ENCODE peak calls at places on chromosome 11, in nine cellular contexts. X is body of pancreas, J is adrenal gland, Z is spleen, P is IMR-90, L is stomach, A is testis, O is heart right ventricle, N is fibroblast of lung. B is an unnamed sample.

GRCh38 chr11:100240051-100240450 is 447.0 kb upstream of the ARHGAP42 start:
- DNase-seq in L (no peak), Z (no peak), X (no peak), P (no peak), O (no peak), N (no peak), A (no peak), J (no peak), B (no peak)

GRCh38 chr11:127506647-127507046 is 506.1 kb upstream of the KIRREL3 start:
- DNase-seq in Z (no peak), J (no peak), O (no peak), L (no peak), P (no peak), N (no peak), A (no peak), X (no peak), B (no peak)

GRCh38 chr11:10488121-10488580 is 33.1 kb downstream of the AMPD3 start:
- DNase-seq in O (no peak), J (peak; percentile 13), Z (no peak), P (peak; percentile 11), A (peak; percentile 2), L (peak; percentile 45), N (no peak), X (no peak), B (peak; percentile 99)

GRCh38 chr11:68354181-68354872 is 41.9 kb downstream of the LRP5 start:
- DNase-seq in L (peak; percentile 94), O (peak; percentile 85), X (peak; percentile 88), P (peak; percentile 89), J (peak; percentile 91), Z (no peak), N (peak; percentile 92), A (peak; percentile 66), B (peak; percentile 75)

GRCh38 chr11:113397212-113397611 is 9.6 kb downstream of the ANKK1 start:
- DNase-seq in N (no peak), A (no peak), X (no peak), P (no peak), J (no peak), O (no peak), Z (peak; percentile 67), L (no peak), B (no peak)

GRCh38 chr11:102223859-102224258 is 93.4 kb upstream of the BIRC3 start:
- DNase-seq in A (no peak), X (no peak), O (no peak), J (no peak), Z (no peak), L (no peak), N (peak; percentile 59), P (peak; percentile 42), B (peak; percentile 99)

GRCh38 chr11:68373189-68373809 is 60.9 kb downstream of the LRP5 start:
- DNase-seq in O (peak; percentile 56), Z (no peak), N (peak; percentile 72), P (peak; percentile 61), L (no peak), J (no peak), A (peak; percentile 34), X (no peak), B (no peak)

GRCh38 chr11:126082251-126083109 is 19.8 kb upstream of the CDON start:
- DNase-seq in N (no peak), X (no peak), O (no peak), P (no peak), J (no peak), L (no peak), Z (no peak), A (no peak), B (no peak)

GRCh38 chr11:59188954-59189353 is 17.0 kb downstream of the DTX4 start:
- DNase-seq in X (no peak), N (no peak), L (no peak), J (no peak), A (no peak), O (no peak), Z (no peak), P (no peak), B (no peak)

GRCh38 chr11:59186130-59186594 is 14.2 kb downstream of the DTX4 start:
- DNase-seq in N (no peak), J (no peak), Z (no peak), A (peak; percentile 43), L (peak; percentile 73), X (peak; percentile 75), P (no peak), O (peak; percentile 29), B (no peak)

GRCh38 chr11:59187587-59187986 is 15.7 kb downstream of the DTX4 start:
- DNase-seq in O (peak; percentile 65), Z (no peak), N (peak; percentile 81), X (no peak), P (peak; percentile 54), J (no peak), A (no peak), L (peak; percentile 55), B (no peak)

GRCh38 chr11:59185412-59185811 is 13.5 kb downstream of the DTX4 start:
- DNase-seq in O (no peak), A (no peak), Z (no peak), J (no peak), L (no peak), N (peak; percentile 41), P (no peak), X (no peak), B (no peak)

GRCh38 chr11:59187020-59187419 is 15.1 kb downstream of the DTX4 start:
- DNase-seq in O (no peak), J (no peak), L (no peak), A (no peak), Z (no peak), X (no peak), N (no peak), P (no peak), B (no peak)
- H3K27me3 ChIP-seq in O (no peaks in the 10 kb centered on the region), J (no peaks in the 10 kb centered on the region), L (no peaks in the 10 kb centered on the region), A (no peaks in the 10 kb centered on the region), Z (no peaks in the 10 kb centered on the region), X (no peaks in the 10 kb centered on the region), N (no peaks in the 10 kb centered on the region), P (no peaks in the 10 kb centered on the region), B (no peaks in the 10 kb centered on the region)

GRCh38 chr11:103636232-103636631 is 400.2 kb upstream of the DDI1 start:
- DNase-seq in Z (no peak), A (no peak), O (no peak), L (no peak), X (no peak), P (no peak), J (no peak), N (no peak), B (no peak)

GRCh38 chr11:103637250-103637649 is 399.2 kb upstream of the DDI1 start:
- DNase-seq in O (no peak), P (peak; percentile 55), N (no peak), J (no peak), L (no peak), X (no peak), Z (no peak), A (no peak), B (peak; percentile 45)

GRCh38 chr11:103633819-103634590 is 402.4 kb upstream of the DDI1 start:
- DNase-seq in O (no peak), P (no peak), J (no peak), X (no peak), A (no peak), N (no peak), L (no peak), Z (no peak), B (no peak)

GRCh38 chr11:103631841-103632240 is 404.6 kb upstream of the DDI1 start:
- DNase-seq in L (no peak), Z (no peak), A (no peak), J (no peak), X (no peak), O (no peak), N (peak; percentile 56), P (no peak), B (no peak)

DNA sequence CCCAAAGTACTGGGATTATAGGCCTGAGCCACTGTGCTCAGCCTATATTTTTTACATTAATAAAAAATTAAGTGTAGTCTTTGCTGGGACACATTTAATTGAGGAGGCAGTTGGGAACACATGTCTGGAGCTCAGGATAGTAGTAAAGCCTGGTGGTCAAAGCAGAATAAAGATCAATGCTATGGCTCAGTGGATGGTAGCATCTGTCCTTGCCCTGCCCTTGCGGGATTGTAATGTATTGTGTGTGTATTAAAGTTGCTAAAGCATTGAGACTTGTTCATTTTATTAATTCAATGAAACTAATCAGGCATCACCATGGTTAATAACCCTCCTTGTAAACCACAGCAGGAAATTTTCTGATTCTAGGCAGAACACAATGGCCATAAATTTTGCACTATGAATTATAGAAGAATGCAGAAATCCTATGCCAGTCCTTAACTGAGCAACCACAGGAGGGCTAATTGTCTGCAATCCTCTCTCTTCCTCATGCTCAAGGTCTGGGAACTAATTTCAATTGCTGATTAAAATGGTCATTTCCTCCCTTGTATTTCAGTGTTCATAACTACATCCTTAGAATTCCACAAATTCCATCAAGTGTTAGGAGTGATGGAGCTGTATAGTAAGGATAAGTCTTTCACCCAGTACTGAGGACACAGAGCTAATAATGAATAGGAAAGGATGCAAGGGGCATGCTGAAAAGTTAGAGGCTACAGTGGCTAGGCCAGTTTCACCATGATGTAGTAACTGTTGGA is 403.2 kb upstream of the DDI1 start:
- DNase-seq in X (no peak), A (no peak), P (peak; percentile 59), L (no peak), J (no peak), O (no peak), N (peak; percentile 17), Z (no peak), B (no peak)
- TF ChIP-seq CTCF in X (no peak), A (no peak), P (no peak), L (no peak), J (no peak), O (no peak), N (no peak), Z (no peak), B (no peak)

DNA sequence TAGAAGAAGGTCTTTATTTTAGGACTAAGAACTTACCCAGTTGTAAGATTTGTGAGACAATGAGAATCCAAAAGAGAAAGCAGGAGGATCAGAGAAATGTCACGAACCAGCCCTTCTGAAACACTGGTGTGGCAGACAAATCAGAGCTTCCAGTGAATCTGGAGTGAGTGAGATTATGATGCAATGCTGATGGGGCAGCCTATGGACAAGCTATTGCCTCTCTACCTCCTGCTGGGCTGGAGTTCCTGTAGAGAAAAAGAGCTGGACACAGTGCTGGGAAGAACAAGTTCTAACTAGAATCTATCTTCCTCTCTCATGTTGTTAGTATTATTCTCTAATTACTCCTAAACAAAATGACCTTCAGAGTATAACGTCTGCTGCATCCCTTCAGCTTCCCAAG is 12.0 kb upstream of the ANO3 start:
- DNase-seq in Z (no peak), L (no peak), N (peak; percentile 48), P (no peak), J (no peak), X (no peak), A (no peak), O (no peak), B (peak; percentile 22)
- H3K4me1 ChIP-seq in Z (no peaks in the 10 kb centered on the region), L (no peaks in the 10 kb centered on the region), N (no peaks in the 10 kb centered on the region), P (no peaks in the 10 kb centered on the region), J (no peaks in the 10 kb centered on the region), X (peaks cover 12% of the 10 kb centered on the region), A (no peaks in the 10 kb centered on the region), O (no peaks in the 10 kb centered on the region), B (no peaks in the 10 kb centered on the region)

GRCh38 chr11:20670932-20671403 is 1.6 kb downstream of the NELL1 start:
- DNase-seq in L (no peak), J (no peak), A (no peak), N (no peak), X (no peak), O (no peak), P (no peak), Z (no peak), B (no peak)

GRCh38 chr11:20668410-20668809 is 976 bp upstream of the NELL1 start:
- DNase-seq in J (no peak), P (no peak), A (no peak), O (no peak), L (no peak), Z (no peak), X (no peak), N (no peak), B (no peak)

GRCh38 chr11:20671856-20672546 is 2.6 kb downstream of the NELL1 start:
- DNase-seq in P (no peak), O (no peak), Z (no peak), X (no peak), J (no peak), L (no peak), N (no peak), A (no peak), B (no peak)

GRCh38 chr11:20668844-20669832 is at the start of gene NELL1:
- DNase-seq in N (no peak), L (no peak), Z (no peak), X (peak; percentile 18), J (no peak), A (no peak), O (no peak), P (no peak), B (no peak)

DNA sequence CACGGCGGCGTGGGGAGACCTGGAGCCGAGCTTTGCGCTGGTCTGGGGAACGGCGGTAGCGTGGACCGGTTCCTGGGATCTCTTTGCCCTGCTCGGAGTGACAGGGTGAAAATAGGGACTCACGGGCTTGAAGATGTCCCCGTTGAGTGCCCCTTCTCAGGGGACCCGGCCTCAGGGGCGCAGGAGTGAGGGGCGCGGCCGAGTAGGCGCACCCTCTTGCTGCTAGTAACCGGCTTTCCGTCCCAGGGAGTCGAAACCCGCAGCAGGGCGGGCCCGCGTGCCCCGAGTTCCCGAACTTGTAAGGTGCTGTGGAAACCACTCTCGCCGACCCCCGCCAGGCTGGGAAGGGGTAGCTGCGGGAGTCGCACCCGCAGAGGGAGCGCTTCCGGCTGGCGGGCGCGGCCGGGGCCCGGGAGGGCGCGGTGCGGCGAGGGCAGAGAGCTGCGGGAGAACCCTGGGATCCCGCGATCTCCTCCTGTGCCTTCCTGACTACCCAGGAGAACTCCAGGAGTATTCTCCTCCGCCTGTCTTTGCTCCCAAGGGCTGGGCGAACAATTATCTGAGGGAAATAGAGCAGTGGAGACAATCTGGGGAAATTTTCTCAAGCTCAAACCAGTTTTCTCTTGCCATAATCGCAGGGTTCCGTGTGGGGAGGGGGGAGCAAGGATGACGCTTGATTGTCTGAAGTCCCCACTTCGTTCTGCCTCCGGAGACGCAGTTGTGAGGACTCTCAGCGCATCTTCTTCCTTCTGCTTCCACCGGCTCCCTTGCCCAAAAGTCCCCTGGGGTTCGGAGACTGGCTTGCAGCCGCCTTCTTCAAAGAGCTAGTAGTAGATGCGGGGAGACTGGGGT is 673 bp downstream of the NELL1 start:
- DNase-seq in P (no peak), X (no peak), O (no peak), J (no peak), L (no peak), N (no peak), A (no peak), Z (no peak), B (no peak)
- H3K27me3 ChIP-seq in P (peaks cover 25% of the 10 kb centered on the region), X (peaks cover 15% of the 10 kb centered on the region), O (peaks cover 10% of the 10 kb centered on the region), J (peaks cover 37% of the 10 kb centered on the region), L (peaks cover 82% of the 10 kb centered on the region), N (peaks cover 22% of the 10 kb centered on the region), A (no peaks in the 10 kb centered on the region), Z (peaks cover 34% of the 10 kb centered on the region), B (peaks cover 65% of the 10 kb centered on the region)